ENCODE peak calls at places on chromosome 21, in five cellular contexts. P, E, B, G and N are unnamed samples.

GRCh38 chr21:25862596-25862995 is 127.8 kb downstream of the GABPA start:
- DNase-seq in P (peak), E (peak), B (no peak), G (peak), N (peak)

GRCh38 chr21:14771587-14771986 is 225.5 kb upstream of the SAMSN1 start:
- DNase-seq in P (no peak), E (no peak), B (no peak), G (no peak), N (no peak)

GRCh38 chr21:18411565-18411964 is 8.0 kb upstream of the TMPRSS15 start:
- DNase-seq in P (no peak), E (no peak), B (no peak), G (no peak), N (no peak)

GRCh38 chr21:45874716-45875415 is 106.7 kb upstream of the COL6A1 start:
- DNase-seq in P (peak), E (peak), B (no peak), G (peak), N (no peak)

GRCh38 chr21:31220567-31220966 is 123.5 kb downstream of the TIAM1 start:
- DNase-seq in P (no peak), E (no peak), B (no peak), G (peak), N (no peak)

GRCh38 chr21:27817061-27817460 is 850.2 kb upstream of the ADAMTS5 start:
- DNase-seq in P (no peak), E (peak), B (no peak), G (peak), N (no peak)

GRCh38 chr21:45406801-45407628 is 2.0 kb downstream of the COL18A1 start:
- DNase-seq in P (peak), E (no peak), B (no peak), G (no peak), N (no peak)

GRCh38 chr21:44582980-44583799 is 2.8 kb upstream of the KRTAP10-5 start:
- DNase-seq in P (peak), E (no peak), B (no peak), G (no peak), N (no peak)

GRCh38 chr21:19236209-19236608 is 832.6 kb upstream of the TMPRSS15 start:
- DNase-seq in P (no peak), E (no peak), B (no peak), G (no peak), N (no peak)

GRCh38 chr21:41664881-41665765 is 101.7 kb downstream of the RIPK4 start:
- DNase-seq in P (peak), E (peak), B (no peak), G (peak), N (no peak)

GRCh38 chr21:21860888-21861287 is 862.7 kb downstream of the NCAM2 start:
- DNase-seq in P (peak), E (peak), B (no peak), G (no peak), N (no peak)

GRCh38 chr21:29640233-29640554 is 299.6 kb downstream of the GRIK1 start:
- DNase-seq in P (peak), E (no peak), B (no peak), G (no peak), N (no peak)

GRCh38 chr21:44763451-44764318 is 37.9 kb downstream of the UBE2G2 start:
- DNase-seq in P (no peak), E (no peak), B (no peak), G (no peak), N (no peak)

GRCh38 chr21:15005391-15005790 is 59.4 kb downstream of the NRIP1 start:
- DNase-seq in P (peak), E (no peak), B (no peak), G (no peak), N (peak)

GRCh38 chr21:34517491-34518245 is 5.7 kb upstream of the KCNE1 start:
- DNase-seq in P (peak), E (peak), B (no peak), G (no peak), N (no peak)

GRCh38 chr21:43316156-43316845 is 110.6 kb downstream of the SIK1 start:
- DNase-seq in P (no peak), E (no peak), B (no peak), G (no peak), N (no peak)

GRCh38 chr21:44925027-44925755 is 4.5 kb upstream of the ITGB2 start:
- DNase-seq in P (peak), E (no peak), B (no peak), G (peak), N (peak)

GRCh38 chr21:26120833-26121232 is 49.7 kb downstream of the APP start:
- DNase-seq in P (peak), E (no peak), B (no peak), G (peak), N (no peak)